ENCODE peak calls at places on chromosomes 16 and 17, in five cellular contexts. One of them, this sample, is unnamed.

GRCh38 chr16:11676799-11677198 is 8.5 kb downstream of the SNN start:
- DNase-seq in heart left ventricle: peak
- DNase-seq in endothelial cell: no peak
- DNase-seq in cardiac muscle cell: no peak
- DNase-seq in Calu3: no peak
- DNase-seq in this sample: no peak

GRCh38 chr16:30144017-30144416 is 21.0 kb upstream of the MAPK3 start:
- DNase-seq in endothelial cell: no peak
- DNase-seq in cardiac muscle cell: no peak
- DNase-seq in Calu3: no peak
- DNase-seq in heart left ventricle: no peak
- DNase-seq in this sample: no peak

GRCh38 chr17:57554826-57555635 is 190.1 kb downstream of the CCDC182 start:
- DNase-seq in cardiac muscle cell: no peak
- DNase-seq in Calu3: no peak
- DNase-seq in endothelial cell: no peak
- DNase-seq in heart left ventricle: no peak
- DNase-seq in this sample: no peak

GRCh38 chr16:82181456-82182185 is 11.6 kb upstream of the MPHOSPH6 start:
- DNase-seq in endothelial cell: no peak
- DNase-seq in Calu3: no peak
- DNase-seq in heart left ventricle: no peak
- DNase-seq in cardiac muscle cell: no peak
- DNase-seq in this sample: no peak

GRCh38 chr17:42409467-42410351 is 13.3 kb downstream of the CAVIN1 start:
- DNase-seq in endothelial cell: no peak
- DNase-seq in cardiac muscle cell: no peak
- DNase-seq in heart left ventricle: no peak
- DNase-seq in Calu3: peak
- DNase-seq in this sample: no peak

GRCh38 chr17:81039854-81040758 is 5.2 kb downstream of the BAIAP2 start:
- DNase-seq in endothelial cell: no peak
- DNase-seq in heart left ventricle: no peak
- DNase-seq in Calu3: peak
- DNase-seq in cardiac muscle cell: no peak
- DNase-seq in this sample: no peak

GRCh38 chr17:58060596-58061191 is 22.5 kb upstream of the DYNLL2 start:
- DNase-seq in cardiac muscle cell: no peak
- DNase-seq in endothelial cell: no peak
- DNase-seq in heart left ventricle: peak
- DNase-seq in Calu3: no peak
- DNase-seq in this sample: no peak

GRCh38 chr17:71339219-71339618 is 781.6 kb upstream of the SOX9 start:
- DNase-seq in cardiac muscle cell: no peak
- DNase-seq in endothelial cell: no peak
- DNase-seq in Calu3: no peak
- DNase-seq in heart left ventricle: no peak
- DNase-seq in this sample: no peak

GRCh38 chr16:69328854-69329316 is 1.5 kb downstream of the PDF start:
- DNase-seq in heart left ventricle: no peak
- DNase-seq in cardiac muscle cell: no peak
- DNase-seq in Calu3: no peak
- DNase-seq in endothelial cell: no peak
- DNase-seq in this sample: no peak

GRCh38 chr17:60390223-60390622 is 1.7 kb downstream of the USP32 start:
- DNase-seq in endothelial cell: no peak
- DNase-seq in Calu3: no peak
- DNase-seq in heart left ventricle: no peak
- DNase-seq in cardiac muscle cell: no peak
- DNase-seq in this sample: no peak

DNA sequence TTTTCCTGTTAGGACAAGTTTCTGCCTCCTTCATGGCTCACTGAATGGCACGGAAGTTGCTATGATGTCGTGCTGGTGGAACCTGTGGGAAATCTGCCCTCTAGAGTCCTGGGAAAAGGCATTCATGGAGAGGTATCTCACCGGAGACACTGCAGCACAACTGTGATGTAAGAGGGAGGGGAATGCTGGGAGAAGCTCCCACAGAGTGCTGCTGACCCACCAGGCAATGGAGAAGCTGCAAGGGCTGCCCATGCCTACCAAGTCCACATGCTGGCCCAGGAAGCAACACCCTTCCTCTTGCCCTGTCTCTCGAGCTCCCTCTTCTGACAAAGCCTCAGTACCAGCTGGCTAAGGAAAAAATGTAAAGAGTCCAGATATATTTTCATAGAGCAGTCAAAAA is 45.2 kb upstream of the SLC5A11 start:
- DNase-seq in Calu3: peak
- DNase-seq in cardiac muscle cell: peak
- DNase-seq in heart left ventricle: no peak
- DNase-seq in endothelial cell: no peak
- DNase-seq in this sample: no peak
- TF ChIP-seq CTCF in Calu3: peak
- TF ChIP-seq CTCF in cardiac muscle cell: peak
- TF ChIP-seq CTCF in heart left ventricle: no peak
- TF ChIP-seq CTCF in endothelial cell: no peak
- TF ChIP-seq CTCF in this sample: no peak

GRCh38 chr16:74654536-74654935 is 12.1 kb downstream of the RFWD3 start:
- DNase-seq in Calu3: no peak
- DNase-seq in heart left ventricle: no peak
- DNase-seq in endothelial cell: no peak
- DNase-seq in cardiac muscle cell: no peak
- DNase-seq in this sample: no peak

GRCh38 chr16:74660383-74660782 is 6.3 kb downstream of the RFWD3 start:
- DNase-seq in cardiac muscle cell: no peak
- DNase-seq in endothelial cell: no peak
- DNase-seq in Calu3: no peak
- DNase-seq in heart left ventricle: no peak
- DNase-seq in this sample: no peak

GRCh38 chr16:74657873-74658642 is 8.6 kb downstream of the RFWD3 start:
- DNase-seq in heart left ventricle: no peak
- DNase-seq in endothelial cell: no peak
- DNase-seq in cardiac muscle cell: no peak
- DNase-seq in Calu3: no peak
- DNase-seq in this sample: no peak

GRCh38 chr16:74661064-74661463 is 5.6 kb downstream of the RFWD3 start:
- DNase-seq in cardiac muscle cell: no peak
- DNase-seq in Calu3: no peak
- DNase-seq in heart left ventricle: no peak
- DNase-seq in endothelial cell: no peak
- DNase-seq in this sample: no peak

GRCh38 chr16:74659041-74659440 is 7.6 kb downstream of the RFWD3 start:
- DNase-seq in heart left ventricle: no peak
- DNase-seq in cardiac muscle cell: no peak
- DNase-seq in endothelial cell: no peak
- DNase-seq in Calu3: no peak
- DNase-seq in this sample: no peak
- TF ChIP-seq CTCF in heart left ventricle: no peak
- TF ChIP-seq CTCF in cardiac muscle cell: no peak
- TF ChIP-seq CTCF in endothelial cell: no peak
- TF ChIP-seq CTCF in Calu3: no peak
- TF ChIP-seq CTCF in this sample: no peak

GRCh38 chr17:36722121-36722902 is 120.9 kb downstream of the MRM1 start:
- DNase-seq in heart left ventricle: peak
- DNase-seq in Calu3: peak
- DNase-seq in endothelial cell: peak
- DNase-seq in cardiac muscle cell: peak
- DNase-seq in this sample: peak
- TF ChIP-seq CTCF in heart left ventricle: no peak
- TF ChIP-seq CTCF in Calu3: no peak
- TF ChIP-seq CTCF in endothelial cell: no peak
- TF ChIP-seq CTCF in cardiac muscle cell: no peak
- TF ChIP-seq CTCF in this sample: no peak

GRCh38 chr17:45300060-45300751 is 16.6 kb downstream of the MAP3K14 start:
- DNase-seq in endothelial cell: no peak
- DNase-seq in cardiac muscle cell: no peak
- DNase-seq in heart left ventricle: no peak
- DNase-seq in Calu3: no peak
- DNase-seq in this sample: no peak
- TF ChIP-seq CTCF in endothelial cell: no peak
- TF ChIP-seq CTCF in cardiac muscle cell: no peak
- TF ChIP-seq CTCF in heart left ventricle: no peak
- TF ChIP-seq CTCF in Calu3: no peak
- TF ChIP-seq CTCF in this sample: no peak

GRCh38 chr16:13438064-13438463 is 481.9 kb upstream of the ERCC4 start:
- DNase-seq in cardiac muscle cell: no peak
- DNase-seq in heart left ventricle: no peak
- DNase-seq in Calu3: no peak
- DNase-seq in endothelial cell: no peak
- DNase-seq in this sample: no peak

GRCh38 chr16:13435415-13435814 is 484.5 kb upstream of the ERCC4 start:
- DNase-seq in heart left ventricle: no peak
- DNase-seq in endothelial cell: no peak
- DNase-seq in Calu3: no peak
- DNase-seq in cardiac muscle cell: no peak
- DNase-seq in this sample: no peak

GRCh38 chr16:13436641-13437423 is 483.1 kb upstream of the ERCC4 start:
- DNase-seq in heart left ventricle: no peak
- DNase-seq in cardiac muscle cell: no peak
- DNase-seq in Calu3: peak
- DNase-seq in endothelial cell: no peak
- DNase-seq in this sample: peak

GRCh38 chr16:13439766-13440165 is 480.2 kb upstream of the ERCC4 start:
- DNase-seq in heart left ventricle: no peak
- DNase-seq in endothelial cell: no peak
- DNase-seq in Calu3: no peak
- DNase-seq in cardiac muscle cell: no peak
- DNase-seq in this sample: no peak

DNA sequence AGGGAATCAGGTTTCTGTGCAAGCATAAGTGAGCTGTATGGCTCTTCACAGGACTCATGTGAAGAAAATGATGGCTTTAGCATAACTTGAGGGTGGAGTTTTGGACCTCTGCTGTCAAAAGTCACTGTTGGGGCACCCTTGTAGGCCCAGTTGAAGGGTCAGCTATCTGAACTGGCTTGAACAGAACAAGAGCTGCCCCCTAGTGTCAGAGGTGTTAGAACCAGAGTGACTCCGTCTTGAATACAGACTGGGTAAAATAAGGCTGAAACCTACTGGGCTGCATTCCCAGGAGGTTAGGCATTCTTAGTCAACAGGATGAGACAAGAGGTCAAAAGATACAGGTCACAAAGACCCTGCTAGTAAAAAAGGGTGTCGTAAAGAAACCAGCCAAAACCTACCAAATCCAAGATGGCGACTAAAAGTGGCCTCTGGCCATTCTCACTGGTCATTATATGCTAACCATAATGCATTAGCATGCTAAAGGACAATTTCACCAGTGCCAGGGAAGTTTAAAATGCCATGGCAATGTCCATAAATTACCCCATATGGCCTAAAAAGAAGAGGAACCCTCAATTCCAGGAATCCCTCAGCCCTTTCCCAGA is 484.0 kb upstream of the ERCC4 start:
- DNase-seq in endothelial cell: peak
- DNase-seq in cardiac muscle cell: no peak
- DNase-seq in heart left ventricle: no peak
- DNase-seq in Calu3: no peak
- DNase-seq in this sample: no peak
- TF ChIP-seq CTCF in endothelial cell: no peak
- TF ChIP-seq CTCF in cardiac muscle cell: no peak
- TF ChIP-seq CTCF in heart left ventricle: no peak
- TF ChIP-seq CTCF in Calu3: no peak
- TF ChIP-seq CTCF in this sample: no peak

GRCh38 chr17:82358467-82359350 is at the start of gene TEX19:
- DNase-seq in heart left ventricle: no peak
- DNase-seq in Calu3: no peak
- DNase-seq in endothelial cell: no peak
- DNase-seq in cardiac muscle cell: no peak
- DNase-seq in this sample: no peak
- TF ChIP-seq CTCF in heart left ventricle: no peak
- TF ChIP-seq CTCF in Calu3: no peak
- TF ChIP-seq CTCF in endothelial cell: no peak
- TF ChIP-seq CTCF in cardiac muscle cell: no peak
- TF ChIP-seq CTCF in this sample: no peak